ENCODE peak calls at places on chromosomes 16 and 17, in ten cellular contexts. S is stimulated activated CD4-positive, alpha-beta T cell treated with anti-CD3 and anti-CD28 coated beads, Interleukin-4, amount 100 ng/mL, for 1 hour; D is NCI-H1105 treated with DMSO at 0.1 percent for 48 hours; E is NCI-H1436; W is activated CD8-positive, alpha-beta memory T cell treated with anti-CD3 and anti-CD28 coated beads for 24 hours; Y is WTC11; U is HFFc6; M is fibroblast of mammary gland; R is SK-MEL-5; H is immature natural killer cell. P is an unnamed sample.

GRCh38 chr17:45900136-45900535 is 5.8 kb downstream of the MAPT start:
- DNase-seq in S (no peak), D (no peak), E (no peak), W (no peak), Y (no peak), U (no peak), M (no peak), R (no peak), H (no peak), P (no peak)

GRCh38 chr16:27407158-27407557 is 5.2 kb downstream of the IL21R start:
- DNase-seq in S (no peak), D (no peak), E (no peak), W (no peak), Y (no peak), U (no peak), M (no peak), R (no peak), H (no peak), P (no peak)

GRCh38 chr17:82862758-82863645 is 23.2 kb upstream of the ZNF750 start:
- DNase-seq in S (no peak), D (no peak), E (no peak), W (no peak), Y (no peak), U (no peak), M (no peak), R (no peak), H (no peak), P (no peak)

GRCh38 chr16:8763083-8763482 is 34.4 kb downstream of the TMEM186 start:
- DNase-seq in S (no peak), D (no peak), E (no peak), W (no peak), Y (no peak), U (no peak), M (no peak), R (no peak), H (no peak), P (no peak)

GRCh38 chr17:82475458-82475857 is 16.9 kb downstream of the NARF start:
- DNase-seq in S (no peak), D (no peak), E (no peak), W (no peak), Y (no peak), U (no peak), M (no peak), R (no peak), H (no peak), P (no peak)

GRCh38 chr16:26569793-26570192 is 496.9 kb upstream of the C16orf82 start:
- DNase-seq in S (no peak), D (peak), E (peak), W (no peak), Y (peak), U (no peak), M (no peak), R (peak), H (no peak), P (no peak)

GRCh38 chr17:1438593-1439083 is 17.4 kb downstream of the CRK start:
- DNase-seq in S (no peak), D (no peak), E (no peak), W (no peak), Y (no peak), U (peak), M (peak), R (no peak), H (no peak), P (no peak)

GRCh38 chr16:50881331-50881830 is 139.5 kb downstream of the CYLD start:
- DNase-seq in S (no peak), D (no peak), E (no peak), W (no peak), Y (no peak), U (no peak), M (no peak), R (no peak), H (no peak), P (no peak)

GRCh38 chr17:80025140-80025539 is 10.5 kb downstream of the TBC1D16 start:
- DNase-seq in S (no peak), D (no peak), E (no peak), W (no peak), Y (peak), U (no peak), M (no peak), R (no peak), H (no peak), P (no peak)

GRCh38 chr16:89744813-89745212 is 23.5 kb downstream of the ZNF276 start:
- DNase-seq in S (no peak), D (no peak), E (no peak), W (no peak), Y (no peak), U (no peak), M (no peak), R (no peak), H (no peak), P (no peak)

GRCh38 chr16:30353438-30354129 is 1.5 kb downstream of the CD2BP2 start:
- DNase-seq in S (no peak), D (no peak), E (no peak), W (no peak), Y (no peak), U (no peak), M (no peak), R (no peak), H (no peak), P (no peak)

GRCh38 chr16:23597003-23597756 is 1.1 kb upstream of the NDUFAB1 start:
- DNase-seq in S (no peak), D (peak), E (no peak), W (no peak), Y (peak), U (peak), M (peak), R (peak), H (no peak), P (no peak)

GRCh38 chr16:1613728-1614225 is 1.6 kb downstream of the CRAMP1 start:
- DNase-seq in S (peak), D (no peak), E (no peak), W (peak), Y (peak), U (no peak), M (no peak), R (no peak), H (no peak), P (no peak)

GRCh38 chr16:998211-998610 is 16.6 kb downstream of the SOX8 start:
- DNase-seq in S (no peak), D (no peak), E (no peak), W (no peak), Y (no peak), U (no peak), M (no peak), R (no peak), H (no peak), P (no peak)

GRCh38 chr17:46175891-46176290 is 17.3 kb downstream of the KANSL1 start:
- DNase-seq in S (no peak), D (no peak), E (no peak), W (no peak), Y (no peak), U (no peak), M (peak), R (no peak), H (no peak), P (no peak)

GRCh38 chr17:49739662-49740271 is 24.2 kb downstream of the FAM117A start:
- DNase-seq in S (peak), D (peak), E (peak), W (peak), Y (no peak), U (no peak), M (peak), R (no peak), H (peak), P (peak)

GRCh38 chr16:89257281-89257731 is 39.8 kb downstream of the ZNF778 start:
- DNase-seq in S (no peak), D (no peak), E (no peak), W (no peak), Y (peak), U (no peak), M (no peak), R (no peak), H (no peak), P (peak)

GRCh38 chr16:57235128-57236092 is 9.6 kb upstream of the ARL2BP start:
- DNase-seq in S (no peak), D (peak), E (peak), W (no peak), Y (no peak), U (peak), M (peak), R (no peak), H (no peak), P (no peak)

GRCh38 chr17:40952675-40953074 is 14.1 kb downstream of the KRT39 start:
- DNase-seq in S (no peak), D (no peak), E (no peak), W (no peak), Y (no peak), U (peak), M (peak), R (no peak), H (no peak), P (no peak)

GRCh38 chr16:25177512-25177830 is 39.3 kb upstream of the AQP8 start:
- DNase-seq in S (no peak), D (no peak), E (no peak), W (no peak), Y (no peak), U (no peak), M (no peak), R (no peak), H (no peak), P (no peak)

GRCh38 chr17:79696159-79696982 is 34.4 kb upstream of the ENPP7 start:
- DNase-seq in S (no peak), D (no peak), E (no peak), W (no peak), Y (no peak), U (no peak), M (no peak), R (no peak), H (no peak), P (no peak)

GRCh38 chr17:2965621-2966275 is 97.7 kb downstream of the OR1D5 start:
- DNase-seq in S (no peak), D (no peak), E (no peak), W (no peak), Y (no peak), U (peak), M (peak), R (no peak), H (no peak), P (no peak)

GRCh38 chr17:14775761-14776492 is 475.0 kb downstream of the HS3ST3B1 start:
- DNase-seq in S (no peak), D (no peak), E (no peak), W (no peak), Y (no peak), U (no peak), M (no peak), R (no peak), H (no peak), P (no peak)

P was measured in T-helper 2 cell.